ENCODE peak calls at places on chromosomes 13 and 19, in four cellular contexts. X, V, I and A are unnamed samples.

GRCh38 chr19:29538651-29539050 is 12.9 kb downstream of the VSTM2B start:
- DNase-seq in I (no peak), X (no peak), V (no peak), A (no peak)

GRCh38 chr19:46232029-46232428 is 2.5 kb downstream of the IGFL1 start:
- DNase-seq in V (no peak), X (no peak), I (no peak), A (no peak)

GRCh38 chr13:26628706-26629105 is 71.2 kb downstream of the WASF3 start:
- DNase-seq in I (no peak), X (no peak), V (peak), A (no peak)

GRCh38 chr19:42325896-42326771 is 699 bp downstream of the MEGF8 start:
- DNase-seq in X (no peak), I (no peak), V (no peak), A (no peak)

GRCh38 chr19:39970424-39970673 is 616 bp upstream of the PSMC4 start:
- DNase-seq in V (no peak), I (no peak), X (no peak), A (no peak)

GRCh38 chr13:78689011-78689410 is 30.1 kb upstream of the OBI1 start:
- DNase-seq in X (no peak), I (no peak), V (peak), A (no peak)

GRCh38 chr13:68696907-68697306 is 1410.7 kb upstream of the ATXN8OS start:
- DNase-seq in X (no peak), I (no peak), V (no peak), A (no peak)

GRCh38 chr13:41639955-41640780 is 182.8 kb downstream of the RGCC start:
- DNase-seq in X (peak), V (no peak), I (no peak), A (no peak)

GRCh38 chr13:19862511-19863313 is 737 bp downstream of the ZMYM5 start:
- DNase-seq in I (peak), X (peak), V (peak), A (peak)

GRCh38 chr13:44710576-44710975 is 134.4 kb upstream of the TSC22D1 start:
- DNase-seq in V (no peak), X (no peak), I (no peak), A (no peak)

GRCh38 chr13:34708914-34709313 is 233.2 kb upstream of the NBEA start:
- DNase-seq in V (no peak), I (no peak), X (no peak), A (no peak)

GRCh38 chr13:60583911-60584753 is 187.1 kb downstream of the TDRD3 start:
- DNase-seq in I (no peak), X (peak), V (peak), A (no peak)

GRCh38 chr19:56671613-56671994 is at the start of gene ZNF835:
- DNase-seq in X (peak), I (peak), V (no peak), A (peak)

GRCh38 chr13:33999830-34000605 is 182.1 kb downstream of the RFC3 start:
- DNase-seq in X (no peak), I (no peak), V (no peak), A (no peak)

GRCh38 chr13:19587635-19588300 is 26.4 kb upstream of the TPTE2 start:
- DNase-seq in X (no peak), I (no peak), V (no peak), A (no peak)

GRCh38 chr13:76213423-76213904 is 577.3 kb downstream of the LMO7 start:
- DNase-seq in I (no peak), V (no peak), X (no peak), A (no peak)

GRCh38 chr19:1042689-1043511 is 3.0 kb downstream of the ABCA7 start:
- DNase-seq in I (no peak), V (no peak), X (no peak), A (no peak)

GRCh38 chr13:45372189-45373115 is 31.5 kb upstream of the TPT1 start:
- DNase-seq in V (no peak), I (no peak), X (peak), A (no peak)

GRCh38 chr13:41565221-41565620 is 107.9 kb downstream of the RGCC start:
- DNase-seq in I (no peak), X (no peak), V (no peak), A (no peak)

GRCh38 chr13:44576396-44577235 is 486 bp upstream of the TSC22D1 start:
- DNase-seq in X (no peak), V (peak), I (no peak), A (no peak)

GRCh38 chr19:38025908-38026307 is 118.9 kb downstream of the SIPA1L3 start:
- DNase-seq in I (no peak), X (no peak), V (no peak), A (no peak)

GRCh38 chr19:38023245-38023644 is 116.2 kb downstream of the SIPA1L3 start:
- DNase-seq in I (no peak), V (no peak), X (no peak), A (no peak)

GRCh38 chr19:38021356-38021755 is 114.3 kb downstream of the SIPA1L3 start:
- DNase-seq in I (no peak), X (no peak), V (no peak), A (no peak)

GRCh38 chr19:38023661-38024574 is 116.9 kb downstream of the SIPA1L3 start:
- DNase-seq in V (no peak), X (no peak), I (no peak), A (no peak)

DNA sequence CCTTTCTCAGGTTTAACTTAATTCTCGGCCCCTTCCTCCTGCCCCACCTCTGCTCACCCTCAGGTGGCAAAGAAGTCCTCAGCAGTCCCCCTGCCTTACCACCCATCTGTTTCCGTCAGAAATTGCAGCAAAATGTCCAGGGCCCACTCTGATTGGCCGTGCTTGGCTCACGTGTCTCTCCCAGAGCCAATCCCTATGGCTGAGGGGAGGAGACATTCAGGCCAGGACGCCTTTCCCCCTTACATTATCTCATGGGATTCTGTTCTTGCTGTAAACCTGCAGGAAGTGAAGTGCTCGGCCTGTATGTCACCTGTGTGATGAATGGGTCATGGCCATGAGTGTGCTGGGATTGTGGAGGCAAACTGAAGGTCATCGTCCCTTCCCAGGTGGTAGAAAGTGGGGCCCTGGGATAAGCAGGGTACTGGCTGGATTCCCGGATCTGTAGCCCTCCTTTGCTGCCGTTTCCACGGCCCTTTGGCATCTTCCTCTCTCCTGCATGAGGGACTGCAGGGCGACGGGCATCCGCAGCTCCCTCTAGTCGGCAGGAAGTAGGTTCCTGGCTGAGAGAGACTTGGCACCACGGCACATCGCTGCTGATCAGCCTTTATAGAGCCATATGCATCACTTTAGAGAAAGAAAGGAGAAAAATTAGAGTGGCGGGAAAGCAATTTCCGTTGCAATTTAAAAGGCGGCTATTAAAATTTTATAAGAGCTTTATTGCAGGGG is 118.1 kb downstream of the SIPA1L3 start:
- DNase-seq in V (no peak), X (no peak), I (no peak), A (no peak)
- TF ChIP-seq CTCF in V (no peak), X (no peak), I (no peak), A (no peak)

GRCh38 chr13:21673592-21674270 is 2.9 kb downstream of the FGF9 start:
- DNase-seq in X (no peak), V (peak), I (no peak), A (no peak)

GRCh38 chr13:21676611-21677021 is 5.7 kb downstream of the FGF9 start:
- DNase-seq in X (no peak), V (peak), I (no peak), A (no peak)

GRCh38 chr13:21672811-21673591 is 2.1 kb downstream of the FGF9 start:
- DNase-seq in V (peak), X (no peak), I (no peak), A (no peak)

GRCh38 chr13:21675095-21676007 is 4.5 kb downstream of the FGF9 start:
- DNase-seq in V (peak), I (no peak), X (no peak), A (no peak)

GRCh38 chr13:21674271-21675009 is 3.6 kb downstream of the FGF9 start:
- DNase-seq in I (no peak), V (peak), X (no peak), A (no peak)
- H3K27ac ChIP-seq in I (no peak), V (no peak), X (peak), A (no peak)

GRCh38 chr13:37597477-37597876 is 1.1 kb downstream of the POSTN start:
- DNase-seq in V (no peak), X (no peak), I (no peak), A (no peak)

GRCh38 chr13:37595162-37595561 is 3.4 kb downstream of the POSTN start:
- DNase-seq in I (no peak), X (no peak), V (no peak), A (no peak)

GRCh38 chr13:37599509-37599908 is 941 bp upstream of the POSTN start:
- DNase-seq in V (no peak), I (no peak), X (no peak), A (no peak)

GRCh38 chr13:37602743-37603381 is 4.3 kb upstream of the POSTN start:
- DNase-seq in X (no peak), I (no peak), V (no peak), A (no peak)

DNA sequence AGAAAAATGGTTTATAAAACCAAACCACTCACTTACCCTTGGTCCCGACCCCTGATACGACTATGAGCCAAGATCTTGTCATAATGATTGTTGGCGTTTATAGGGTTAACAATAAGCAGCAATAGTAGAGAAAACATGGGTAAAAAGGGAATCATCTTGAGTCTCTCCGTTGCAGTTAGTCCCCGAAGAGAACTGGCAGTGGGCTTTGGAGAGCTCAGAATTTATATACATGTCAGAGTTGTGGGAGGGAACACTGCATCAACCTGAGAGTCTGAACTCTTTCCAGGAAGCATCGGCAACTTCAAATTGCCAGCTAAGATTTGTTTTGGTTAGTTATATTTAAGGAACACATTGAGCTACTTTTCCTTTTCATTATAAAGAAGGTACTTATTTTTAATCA is at the start of gene POSTN:
- DNase-seq in I (no peak), V (no peak), X (no peak), A (no peak)
- H3K4me3 ChIP-seq in I (no peak), V (no peak), X (no peak), A (peak)

DNA sequence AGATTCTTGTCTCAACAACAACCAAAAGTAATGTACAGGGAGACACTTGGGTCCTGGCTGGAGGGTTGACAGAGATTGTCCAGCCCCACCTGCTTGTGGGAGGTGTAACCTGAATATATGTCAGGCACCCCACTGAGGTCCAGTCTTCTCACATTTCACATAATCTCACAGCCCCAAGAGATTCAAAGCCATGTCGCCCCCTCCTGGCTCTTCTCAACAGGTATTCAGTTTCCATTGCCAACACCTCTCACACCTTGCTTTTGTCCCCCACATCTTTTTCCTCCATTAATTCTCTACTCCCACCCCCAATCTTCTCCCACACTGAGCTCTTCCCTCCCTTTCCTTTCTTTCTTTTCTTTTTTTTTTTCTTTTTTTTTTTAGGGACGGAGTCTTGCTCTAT is 11.2 kb downstream of the UNC13A start:
- DNase-seq in V (peak), I (no peak), X (no peak), A (no peak)
- TF ChIP-seq CTCF in V (peak), I (no peak), X (no peak), A (peak)

DNA sequence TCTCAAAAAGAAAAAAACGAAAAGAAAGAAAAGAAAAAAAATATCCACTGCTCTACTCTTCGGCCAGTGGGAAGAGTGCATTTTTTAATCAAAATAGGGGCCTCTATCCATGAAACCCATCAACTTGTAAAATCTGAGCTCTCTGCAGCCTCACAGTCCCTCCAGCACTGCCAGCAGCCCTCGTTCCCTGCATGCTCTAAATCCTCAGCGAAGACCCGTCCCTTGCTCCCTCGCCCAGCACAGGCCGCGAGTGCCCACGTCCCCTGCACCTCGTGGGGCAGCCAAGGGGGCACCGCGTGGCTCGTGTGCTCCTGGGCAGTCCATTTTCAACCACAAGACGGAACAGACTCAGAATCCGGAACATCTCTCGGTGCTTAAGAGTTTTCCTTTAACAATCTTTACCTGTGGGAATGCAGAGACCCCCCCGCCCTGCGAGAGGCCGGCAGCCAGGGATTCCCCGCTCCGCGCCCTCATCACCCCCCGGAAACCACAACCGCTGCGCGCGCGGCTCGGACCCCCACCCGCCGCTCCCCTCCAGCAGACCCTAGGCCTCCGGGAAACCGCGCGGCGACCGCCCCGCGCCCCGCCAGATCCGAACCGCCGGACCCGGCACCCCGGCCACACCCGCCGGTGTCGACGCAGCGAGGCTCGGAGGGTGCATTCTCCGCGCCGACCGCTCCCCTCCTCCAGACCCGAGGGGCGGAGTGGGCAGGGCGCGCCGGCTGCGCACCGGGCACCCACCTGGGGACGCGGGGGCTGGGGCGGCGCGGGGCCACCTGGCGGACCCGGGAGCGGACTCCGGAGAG is 624 bp downstream of the ANKRD27 start:
- DNase-seq in V (peak), I (no peak), X (peak), A (no peak)
- H3K27ac ChIP-seq in V (no peak), I (peak), X (peak), A (peak)